ENCODE peak calls at places on chromosomes 3 and 15, in nine cellular contexts. Y, I, J, E, N, T, U, K and G are unnamed samples.
A peak's percentile ranks its signal among the peaks of the same experiment; 100 is the strongest.

GRCh38 chr15:44666208-44667038 is 3.0 kb upstream of the SPG11 start:
- DNase-seq in Y (peak; percentile 14), I (no peak), J (no peak), E (peak; percentile 49), N (no peak), T (no peak), U (no peak), K (peak; percentile 43), G (no peak)

GRCh38 chr15:89652666-89653065 is 2.6 kb downstream of the KIF7 start:
- DNase-seq in Y (no peak), I (no peak), J (no peak), E (no peak), N (no peak), T (no peak), U (peak; percentile 53), K (peak; percentile 32), G (no peak)

GRCh38 chr15:40285151-40285898 is 2.5 kb upstream of the ANKRD63 start:
- DNase-seq in Y (no peak), I (no peak), J (no peak), E (no peak), N (no peak), T (no peak), U (no peak), K (no peak), G (no peak)

GRCh38 chr15:98232761-98233160 is 272.3 kb downstream of the ARRDC4 start:
- DNase-seq in Y (no peak), I (no peak), J (no peak), E (no peak), N (no peak), T (no peak), U (no peak), K (no peak), G (no peak)

GRCh38 chr3:106004137-106004600 is 135.4 kb upstream of the CBLB start:
- DNase-seq in Y (no peak), I (no peak), J (no peak), E (no peak), N (no peak), T (peak; percentile 66), U (no peak), K (no peak), G (no peak)

GRCh38 chr3:160613661-160614060 is 48.3 kb upstream of the KPNA4 start:
- DNase-seq in Y (no peak), I (no peak), J (no peak), E (no peak), N (no peak), T (no peak), U (no peak), K (no peak), G (no peak)

GRCh38 chr15:74873756-74874424 is 725 bp upstream of the SCAMP2 start:
- DNase-seq in Y (no peak), I (peak; percentile 74), J (no peak), E (no peak), N (no peak), T (no peak), U (no peak), K (peak; percentile 64), G (peak; percentile 33)

GRCh38 chr3:111269782-111270181 is 198.2 kb downstream of the NECTIN3 start:
- DNase-seq in Y (no peak), I (no peak), J (no peak), E (no peak), N (no peak), T (no peak), U (no peak), K (no peak), G (no peak)

GRCh38 chr3:7682822-7683229 is 818.8 kb upstream of the LMCD1 start:
- DNase-seq in Y (no peak), I (no peak), J (peak; percentile 72), E (no peak), N (no peak), T (peak; percentile 37), U (no peak), K (no peak), G (no peak)

GRCh38 chr15:74821091-74821789 is 5.2 kb upstream of the CPLX3 start:
- DNase-seq in Y (peak; percentile 75), I (no peak), J (no peak), E (peak; percentile 55), N (peak; percentile 43), T (no peak), U (no peak), K (peak; percentile 57), G (peak; percentile 90)

GRCh38 chr3:66416556-66417304 is 84.1 kb downstream of the LRIG1 start:
- DNase-seq in Y (no peak), I (no peak), J (no peak), E (no peak), N (no peak), T (no peak), U (no peak), K (no peak), G (no peak)

GRCh38 chr3:120304569-120305090 is 19.6 kb upstream of the GPR156 start:
- DNase-seq in Y (no peak), I (no peak), J (no peak), E (no peak), N (no peak), T (no peak), U (no peak), K (no peak), G (no peak)

GRCh38 chr3:23174426-23175039 is 28.6 kb upstream of the UBE2E2 start:
- DNase-seq in Y (no peak), I (no peak), J (no peak), E (no peak), N (no peak), T (no peak), U (no peak), K (no peak), G (no peak)

GRCh38 chr15:45588199-45588910 is 1.2 kb downstream of the BLOC1S6 start:
- DNase-seq in Y (no peak), I (no peak), J (no peak), E (no peak), N (no peak), T (no peak), U (no peak), K (no peak), G (no peak)

GRCh38 chr3:127384717-127385539 is 97.1 kb upstream of the PRR20G start:
- DNase-seq in Y (no peak), I (no peak), J (no peak), E (no peak), N (no peak), T (no peak), U (no peak), K (no peak), G (no peak)

GRCh38 chr15:90062023-90062728 is 40.1 kb downstream of the IDH2 start:
- DNase-seq in Y (no peak), I (no peak), J (no peak), E (no peak), N (no peak), T (no peak), U (no peak), K (peak; percentile 65), G (no peak)

GRCh38 chr15:55327392-55327791 is 8.4 kb downstream of the PIGB start:
- DNase-seq in Y (no peak), I (no peak), J (no peak), E (no peak), N (no peak), T (no peak), U (no peak), K (no peak), G (no peak)

GRCh38 chr3:58157649-58158048 is 53.1 kb downstream of the DNASE1L3 start:
- DNase-seq in Y (no peak), I (no peak), J (no peak), E (no peak), N (no peak), T (no peak), U (no peak), K (no peak), G (no peak)

GRCh38 chr3:46351646-46352045 is 2.3 kb upstream of the CCR2 start:
- DNase-seq in Y (no peak), I (no peak), J (no peak), E (no peak), N (no peak), T (no peak), U (no peak), K (no peak), G (no peak)

GRCh38 chr3:156812521-156813335 is 13.4 kb upstream of the LEKR1 start:
- DNase-seq in Y (no peak), I (no peak), J (no peak), E (no peak), N (no peak), T (no peak), U (no peak), K (peak; percentile 32), G (no peak)

GRCh38 chr15:23384371-23384770 is 29.8 kb downstream of the GOLGA8S start:
- DNase-seq in Y (no peak), I (no peak), J (no peak), E (no peak), N (no peak), T (peak; percentile 8), U (no peak), K (peak; percentile 30), G (no peak)

GRCh38 chr3:112097378-112097777 is 11.2 kb downstream of the C3orf52 start:
- DNase-seq in Y (no peak), I (no peak), J (no peak), E (no peak), N (no peak), T (peak; percentile 99), U (no peak), K (no peak), G (no peak)

GRCh38 chr3:57729339-57730039 is 26.6 kb upstream of the SLMAP start:
- DNase-seq in Y (no peak), I (no peak), J (no peak), E (no peak), N (no peak), T (no peak), U (no peak), K (no peak), G (no peak)

GRCh38 chr3:177482048-177482741 is 284.9 kb upstream of the TBL1XR1 start:
- DNase-seq in Y (no peak), I (no peak), J (no peak), E (no peak), N (no peak), T (no peak), U (no peak), K (no peak), G (no peak)

GRCh38 chr3:4739289-4740236 is 239.7 kb upstream of the BHLHE40 start:
- DNase-seq in Y (no peak), I (no peak), J (no peak), E (no peak), N (no peak), T (no peak), U (no peak), K (no peak), G (no peak)

GRCh38 chr3:72177075-72178050 is 392.4 kb upstream of the PROK2 start:
- DNase-seq in Y (peak; percentile 40), I (peak; percentile 57), J (peak; percentile 5), E (peak; percentile 24), N (peak; percentile 32), T (no peak), U (no peak), K (peak; percentile 73), G (peak; percentile 44)

GRCh38 chr3:9247361-9248231 is 1.9 kb downstream of the SRGAP3 start:
- DNase-seq in Y (no peak), I (no peak), J (no peak), E (no peak), N (no peak), T (no peak), U (no peak), K (no peak), G (no peak)

GRCh38 chr15:41416742-41417417 is at the start of gene RTF1:
- DNase-seq in Y (peak; percentile 98), I (peak; percentile 100), J (peak; percentile 93), E (peak; percentile 97), N (peak; percentile 94), T (peak; percentile 70), U (peak; percentile 99), K (peak; percentile 89), G (peak; percentile 98)

GRCh38 chr15:88012711-88013110 is 243.8 kb downstream of the NTRK3 start:
- DNase-seq in Y (no peak), I (no peak), J (no peak), E (no peak), N (no peak), T (no peak), U (no peak), K (no peak), G (no peak)